ENCODE peak calls at places on chromosomes 16 and 17, in four cellular contexts. P, B, I and K are unnamed samples.

GRCh38 chr17:73482251-73482661 is 162.0 kb downstream of the SDK2 start:
- DNase-seq in P (no peak), B (no peak), I (no peak), K (no peak)

GRCh38 chr17:35559495-35559894 is 1.1 kb downstream of the SLFN14 start:
- DNase-seq in P (no peak), B (no peak), I (no peak), K (no peak)

GRCh38 chr17:50265690-50266306 is 8.5 kb upstream of the TMEM92 start:
- DNase-seq in P (no peak), B (no peak), I (no peak), K (no peak)

GRCh38 chr16:86305440-86305839 is 204.9 kb upstream of the FOXF1 start:
- DNase-seq in P (peak), B (no peak), I (no peak), K (no peak)

GRCh38 chr17:50467114-50467854 is 1.4 kb downstream of the CHAD start:
- DNase-seq in P (no peak), B (no peak), I (no peak), K (no peak)

GRCh38 chr17:33369149-33369548 is 76.1 kb upstream of the ASIC2 start:
- DNase-seq in P (no peak), B (no peak), I (no peak), K (no peak)

GRCh38 chr16:1990336-1991134 is 765 bp downstream of the SYNGR3 start:
- DNase-seq in P (no peak), B (no peak), I (peak), K (no peak)

GRCh38 chr17:63406689-63407330 is 39.3 kb downstream of the CYB561 start:
- DNase-seq in P (peak), B (peak), I (peak), K (peak)

DNA sequence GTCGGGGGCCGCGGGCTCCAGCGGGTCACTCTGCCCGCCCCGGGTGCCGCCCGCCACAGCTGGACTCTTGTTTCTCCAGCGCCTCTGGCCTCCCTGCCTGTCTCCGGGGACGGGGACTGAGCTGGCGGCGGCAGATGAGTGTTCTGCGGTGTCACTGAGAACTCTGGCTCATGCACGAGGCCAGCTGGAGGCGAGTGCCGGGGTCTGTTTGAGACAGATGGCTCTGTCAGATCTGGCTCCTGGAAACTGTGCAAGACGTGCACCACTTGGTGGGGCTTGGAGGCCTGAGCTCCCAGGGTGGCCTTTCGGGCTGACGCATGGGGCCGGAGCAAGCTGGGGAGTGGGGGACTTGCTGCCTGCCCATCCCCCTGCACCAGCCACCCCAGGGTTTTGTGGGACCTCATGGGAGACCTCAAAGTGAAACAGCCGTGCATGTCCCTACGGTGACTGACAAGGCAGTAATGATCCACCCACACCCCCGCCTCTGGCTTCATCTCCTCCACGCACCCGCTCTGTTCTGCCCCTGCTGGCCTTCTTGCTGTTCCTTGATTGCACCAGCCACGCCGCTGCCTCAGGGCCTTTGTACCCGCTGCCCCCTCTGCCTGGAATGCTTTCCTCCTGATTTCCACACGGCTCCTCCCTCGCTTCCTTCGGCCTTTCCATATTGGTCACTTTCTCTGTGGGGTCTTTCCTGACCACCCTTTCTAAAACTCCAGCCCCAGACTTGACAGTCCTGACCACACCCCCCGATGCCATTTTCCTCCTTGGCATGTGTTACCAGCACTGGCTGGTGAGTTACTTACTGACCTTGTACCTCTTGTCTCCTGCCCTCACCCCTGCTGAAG is 174.9 kb upstream of the CIBAR2 start:
- DNase-seq in P (peak), B (no peak), I (no peak), K (no peak)
- H3K4me3 ChIP-seq in P (peak), B (no peak), I (no peak), K (no peak)

GRCh38 chr16:57797216-57797525 is 5.1 kb downstream of the KIFC3 start:
- DNase-seq in P (no peak), B (no peak), I (no peak), K (no peak)
- H4K8ac ChIP-seq in P (no peak), B (no peak), I (no peak), K (no peak)

DNA sequence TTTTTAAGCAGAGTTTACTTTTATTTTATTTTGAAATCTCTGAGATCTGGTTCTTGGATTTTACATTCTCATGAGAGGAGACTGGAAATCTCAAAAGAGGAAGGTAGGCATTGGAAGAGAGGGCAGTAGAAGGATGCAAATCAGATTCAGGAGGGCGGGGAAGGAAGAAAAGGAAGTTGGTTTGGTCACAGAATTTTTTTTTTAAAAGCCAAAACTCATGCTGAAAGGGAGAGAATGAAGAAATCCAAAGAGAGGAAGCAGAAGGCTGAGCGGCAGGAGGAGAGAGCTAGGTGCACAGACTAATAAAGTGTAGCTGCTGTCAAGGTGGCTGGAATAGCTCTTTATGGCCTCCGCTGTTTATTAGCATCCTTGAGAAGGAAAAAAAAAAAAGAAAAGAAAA is 194.4 kb downstream of the ZFHX3 start:
- DNase-seq in P (no peak), B (no peak), I (no peak), K (no peak)
- H3K4me2 ChIP-seq in P (no peak), B (peak), I (no peak), K (no peak)

GRCh38 chr16:22785552-22785951 is 28.4 kb upstream of the HS3ST2 start:
- DNase-seq in P (no peak), B (no peak), I (no peak), K (no peak)
- H3K4me3 ChIP-seq in P (no peak), B (no peak), I (no peak), K (no peak)

GRCh38 chr16:80197790-80198201 is 343.0 kb upstream of the DYNLRB2 start:
- DNase-seq in P (peak), B (no peak), I (no peak), K (no peak)
- H4K8ac ChIP-seq in P (no peak), B (no peak), I (no peak), K (no peak)

GRCh38 chr16:88462396-88462795 is 9.3 kb downstream of the ZFPM1 start:
- DNase-seq in P (no peak), B (no peak), I (no peak), K (no peak)
- H3K4me2 ChIP-seq in P (no peak), B (peak), I (no peak), K (no peak)

GRCh38 chr16:10738231-10739077 is 5.2 kb upstream of the NUBP1 start:
- DNase-seq in P (peak), B (no peak), I (peak), K (no peak)

GRCh38 chr16:10740000-10740844 is 3.4 kb upstream of the NUBP1 start:
- DNase-seq in P (no peak), B (no peak), I (no peak), K (no peak)

GRCh38 chr16:10740845-10741208 is 2.8 kb upstream of the NUBP1 start:
- DNase-seq in P (no peak), B (no peak), I (no peak), K (no peak)

GRCh38 chr16:10741844-10742243 is 1.8 kb upstream of the NUBP1 start:
- DNase-seq in P (no peak), B (no peak), I (no peak), K (no peak)

DNA sequence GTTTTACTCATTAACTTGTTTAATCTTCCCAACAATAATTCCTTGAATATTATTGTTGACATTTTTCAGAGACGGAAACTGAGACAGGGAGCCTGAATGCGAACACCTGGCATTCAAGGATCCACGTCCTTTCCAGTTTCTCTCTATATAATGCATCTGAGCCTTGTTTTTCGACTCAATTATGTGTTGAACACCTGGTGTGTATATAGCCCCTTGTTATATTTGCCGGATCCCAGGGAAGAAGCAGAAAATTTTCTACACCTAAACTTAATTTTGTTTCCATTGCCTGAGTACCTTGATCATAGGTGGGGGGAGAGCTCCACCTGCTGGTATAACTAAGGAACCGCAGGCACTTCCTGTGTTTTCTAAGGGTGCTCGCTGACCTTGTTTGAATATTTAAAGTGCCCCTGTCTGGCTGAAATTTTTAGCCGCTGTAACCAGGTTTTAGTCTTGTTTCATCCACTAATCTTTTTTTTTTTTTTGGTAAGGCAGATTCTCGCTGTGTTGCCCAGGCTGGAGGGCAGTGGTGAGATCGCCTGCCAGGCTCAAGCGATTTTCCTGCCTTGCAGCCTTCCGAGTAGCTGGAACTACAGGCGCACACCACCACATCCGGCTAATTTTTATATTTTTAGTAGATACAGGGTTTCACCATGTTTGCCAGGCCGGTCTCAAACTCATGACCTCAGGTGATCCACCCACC is 6.6 kb upstream of the NUBP1 start:
- DNase-seq in P (peak), B (peak), I (peak), K (peak)
- H3K4me3 ChIP-seq in P (no peak), B (no peak), I (no peak), K (no peak)